ENCODE peak calls at places on chromosome X, in nine cellular contexts. One of them, this sample, is unnamed.

GRCh38 chrX:23554304-23554703 is 113.0 kb upstream of the PRDX4 start:
- DNase-seq in K562: peak; percentile 8
- DNase-seq in HepG2: peak; percentile 6
- DNase-seq in A549: peak; percentile 4
- DNase-seq in GM12878: no peak
- DNase-seq in HCT116: peak; percentile 22
- DNase-seq in HL-60: no peak
- DNase-seq in Panc1: peak; percentile 15
- DNase-seq in SK-N-SH: peak; percentile 10
- DNase-seq in this sample: peak; percentile 55

GRCh38 chrX:74924449-74925209 is 623 bp downstream of the NEXMIF start:
- DNase-seq in K562: no peak
- DNase-seq in HepG2: no peak
- DNase-seq in A549: peak; percentile 12
- DNase-seq in GM12878: no peak
- DNase-seq in HCT116: no peak
- DNase-seq in HL-60: no peak
- DNase-seq in Panc1: no peak
- DNase-seq in SK-N-SH: peak; percentile 65
- DNase-seq in this sample: peak; percentile 50

GRCh38 chrX:30659421-30659820 is 6.2 kb downstream of the GK start:
- DNase-seq in K562: peak; percentile 29
- DNase-seq in HepG2: no peak
- DNase-seq in A549: peak; percentile 4
- DNase-seq in GM12878: no peak
- DNase-seq in HCT116: no peak
- DNase-seq in HL-60: peak; percentile 56
- DNase-seq in Panc1: no peak
- DNase-seq in SK-N-SH: no peak
- DNase-seq in this sample: no peak

GRCh38 chrX:123859828-123860505 is at the start of gene XIAP:
- DNase-seq in K562: peak; percentile 87
- DNase-seq in HepG2: peak; percentile 82
- DNase-seq in A549: peak; percentile 90
- DNase-seq in GM12878: peak; percentile 41
- DNase-seq in HCT116: peak; percentile 71
- DNase-seq in HL-60: peak; percentile 53
- DNase-seq in Panc1: peak; percentile 59
- DNase-seq in SK-N-SH: peak; percentile 91
- DNase-seq in this sample: peak; percentile 79

GRCh38 chrX:153470411-153471363 is at the start of gene HAUS7:
- DNase-seq in K562: peak; percentile 93
- DNase-seq in HepG2: peak; percentile 73
- DNase-seq in A549: peak; percentile 85
- DNase-seq in GM12878: peak; percentile 42
- DNase-seq in HCT116: peak; percentile 59
- DNase-seq in HL-60: peak; percentile 73
- DNase-seq in Panc1: peak; percentile 43
- DNase-seq in SK-N-SH: peak; percentile 95
- DNase-seq in this sample: peak; percentile 81

GRCh38 chrX:120680090-120680489 is 50.2 kb upstream of the C1GALT1C1 start:
- DNase-seq in K562: no peak
- DNase-seq in HepG2: no peak
- DNase-seq in A549: no peak
- DNase-seq in GM12878: no peak
- DNase-seq in HCT116: no peak
- DNase-seq in HL-60: no peak
- DNase-seq in Panc1: no peak
- DNase-seq in SK-N-SH: no peak
- DNase-seq in this sample: no peak

GRCh38 chrX:123755107-123755506 is 22.3 kb upstream of the THOC2 start:
- DNase-seq in K562: no peak
- DNase-seq in HepG2: no peak
- DNase-seq in A549: no peak
- DNase-seq in GM12878: no peak
- DNase-seq in HCT116: no peak
- DNase-seq in HL-60: no peak
- DNase-seq in Panc1: no peak
- DNase-seq in SK-N-SH: no peak
- DNase-seq in this sample: no peak

GRCh38 chrX:49040376-49040955 is 2.7 kb downstream of the TFE3 start:
- DNase-seq in K562: no peak
- DNase-seq in HepG2: no peak
- DNase-seq in A549: peak; percentile 6
- DNase-seq in GM12878: no peak
- DNase-seq in HCT116: no peak
- DNase-seq in HL-60: no peak
- DNase-seq in Panc1: no peak
- DNase-seq in SK-N-SH: no peak
- DNase-seq in this sample: peak; percentile 52

GRCh38 chrX:150990910-150991309 is 7.8 kb downstream of the HMGB3 start:
- DNase-seq in K562: no peak
- DNase-seq in HepG2: no peak
- DNase-seq in A549: no peak
- DNase-seq in GM12878: no peak
- DNase-seq in HCT116: no peak
- DNase-seq in HL-60: no peak
- DNase-seq in Panc1: no peak
- DNase-seq in SK-N-SH: no peak
- DNase-seq in this sample: no peak

GRCh38 chrX:46569621-46570020 is 3.9 kb upstream of the CHST7 start:
- DNase-seq in K562: no peak
- DNase-seq in HepG2: no peak
- DNase-seq in A549: no peak
- DNase-seq in GM12878: no peak
- DNase-seq in HCT116: no peak
- DNase-seq in HL-60: no peak
- DNase-seq in Panc1: no peak
- DNase-seq in SK-N-SH: no peak
- DNase-seq in this sample: no peak
- TF ChIP-seq REST in K562: no peak
- TF ChIP-seq REST in HepG2: no peak
- TF ChIP-seq REST in A549: no peak
- TF ChIP-seq REST in GM12878: no peak
- TF ChIP-seq REST in HCT116: no peak
- TF ChIP-seq REST in HL-60: no peak
- TF ChIP-seq REST in Panc1: no peak
- TF ChIP-seq REST in SK-N-SH: no peak
- TF ChIP-seq REST in this sample: no peak

DNA sequence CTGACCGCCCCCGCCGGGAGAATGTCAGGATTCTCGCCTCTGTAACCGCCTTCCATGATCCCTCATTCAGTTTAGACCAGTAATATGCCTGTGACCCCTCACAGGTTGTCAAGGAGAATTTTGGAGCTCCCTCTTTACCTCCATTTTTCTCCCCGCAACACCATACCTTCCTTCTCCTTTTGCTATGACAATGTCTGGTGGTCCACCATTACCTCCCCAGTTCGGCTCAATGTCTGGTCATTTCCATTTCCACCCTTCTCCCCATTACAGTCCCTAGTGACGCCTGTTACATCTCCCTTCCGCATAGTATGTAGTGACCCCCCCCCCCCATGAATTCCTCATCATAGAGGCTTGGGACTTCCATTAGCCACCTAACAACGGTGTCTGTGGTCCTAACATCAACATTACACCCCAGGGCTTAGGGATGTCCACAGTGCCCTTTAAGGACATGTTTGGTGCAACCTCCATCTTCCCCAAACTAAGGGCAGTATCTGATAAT is 697 bp downstream of the ARAF start:
- DNase-seq in K562: no peak
- DNase-seq in HepG2: no peak
- DNase-seq in A549: no peak
- DNase-seq in GM12878: no peak
- DNase-seq in HCT116: no peak
- DNase-seq in HL-60: no peak
- DNase-seq in Panc1: no peak
- DNase-seq in SK-N-SH: no peak
- DNase-seq in this sample: no peak
- H3K4me3 ChIP-seq in K562: peak overlapping the region; percentile 56
- H3K4me3 ChIP-seq in HepG2: peak overlapping the region; percentile 60
- H3K4me3 ChIP-seq in A549: peak overlapping the region; percentile 95
- H3K4me3 ChIP-seq in GM12878: peak overlapping the region; percentile 70
- H3K4me3 ChIP-seq in HCT116: peak overlapping the region; percentile 79
- H3K4me3 ChIP-seq in HL-60: peak overlapping the region; percentile 62
- H3K4me3 ChIP-seq in Panc1: peak overlapping the region; percentile 75
- H3K4me3 ChIP-seq in SK-N-SH: peak overlapping the region; percentile 65
- H3K4me3 ChIP-seq in this sample: peak overlapping the region; percentile 73

GRCh38 chrX:86171366-86171765 is 23.1 kb downstream of the DACH2 start:
- DNase-seq in K562: no peak
- DNase-seq in HepG2: peak; percentile 35
- DNase-seq in A549: no peak
- DNase-seq in GM12878: no peak
- DNase-seq in HCT116: no peak
- DNase-seq in HL-60: no peak
- DNase-seq in Panc1: peak; percentile 5
- DNase-seq in SK-N-SH: peak; percentile 4
- DNase-seq in this sample: peak; percentile 69
- TF ChIP-seq REST in K562: no peak
- TF ChIP-seq REST in HepG2: no peak
- TF ChIP-seq REST in A549: no peak
- TF ChIP-seq REST in GM12878: no peak
- TF ChIP-seq REST in HCT116: no peak
- TF ChIP-seq REST in HL-60: no peak
- TF ChIP-seq REST in Panc1: no peak
- TF ChIP-seq REST in SK-N-SH: no peak
- TF ChIP-seq REST in this sample: no peak

DNA sequence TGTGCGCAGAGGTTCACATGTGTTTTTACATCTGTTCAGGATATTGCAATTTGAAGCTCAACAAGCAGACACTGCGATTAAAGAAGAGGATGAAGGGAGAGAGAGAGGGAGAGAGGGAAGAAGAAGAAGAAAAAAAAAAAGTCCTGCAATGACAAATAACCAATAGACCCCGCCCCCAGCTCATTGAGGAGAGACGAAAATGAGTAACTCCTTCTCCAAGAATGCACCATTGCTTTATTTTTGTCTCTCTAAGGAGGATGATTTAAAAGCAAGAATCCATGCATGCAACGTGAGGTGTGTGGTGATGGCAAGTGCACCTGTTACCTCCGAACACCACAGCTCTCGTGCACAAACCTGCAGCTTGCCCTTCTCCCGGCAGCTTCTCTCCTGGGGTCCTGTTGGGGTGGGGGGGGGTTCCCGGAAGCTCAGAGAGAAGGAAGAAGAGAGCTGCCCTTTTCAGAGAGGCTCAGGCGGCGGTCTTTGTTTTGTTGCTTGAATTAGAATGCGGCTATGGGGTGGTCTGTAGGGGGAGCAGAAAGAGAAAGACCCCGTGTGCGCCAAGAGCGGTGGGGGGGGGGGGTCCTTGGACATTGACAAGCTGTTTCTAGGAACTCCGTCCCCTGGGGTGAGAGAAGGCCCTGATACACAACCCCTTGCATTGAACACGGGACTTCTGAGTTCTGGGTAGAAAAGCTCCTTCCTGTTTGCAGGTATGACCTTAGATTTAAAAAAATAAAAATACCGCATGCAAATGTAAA is 100.7 kb downstream of the CRLF2 start:
- DNase-seq in K562: no peak
- DNase-seq in HepG2: no peak
- DNase-seq in A549: no peak
- DNase-seq in GM12878: no peak
- DNase-seq in HCT116: no peak
- DNase-seq in HL-60: no peak
- DNase-seq in Panc1: no peak
- DNase-seq in SK-N-SH: no peak
- DNase-seq in this sample: peak; percentile 85
- H3K4me3 ChIP-seq in K562: no peak overlapping the region
- H3K4me3 ChIP-seq in HepG2: no peak overlapping the region
- H3K4me3 ChIP-seq in A549: no peak overlapping the region
- H3K4me3 ChIP-seq in GM12878: no peak overlapping the region
- H3K4me3 ChIP-seq in HCT116: no peak overlapping the region
- H3K4me3 ChIP-seq in HL-60: no peak overlapping the region
- H3K4me3 ChIP-seq in Panc1: no peak overlapping the region
- H3K4me3 ChIP-seq in SK-N-SH: no peak overlapping the region
- H3K4me3 ChIP-seq in this sample: peak overlapping the region; percentile 40

GRCh38 chrX:46687619-46688018 is 71.3 kb downstream of the SLC9A7 start:
- DNase-seq in K562: no peak
- DNase-seq in HepG2: no peak
- DNase-seq in A549: no peak
- DNase-seq in GM12878: no peak
- DNase-seq in HCT116: no peak
- DNase-seq in HL-60: no peak
- DNase-seq in Panc1: no peak
- DNase-seq in SK-N-SH: no peak
- DNase-seq in this sample: no peak

GRCh38 chrX:46681849-46682248 is 77.1 kb downstream of the SLC9A7 start:
- DNase-seq in K562: no peak
- DNase-seq in HepG2: no peak
- DNase-seq in A549: no peak
- DNase-seq in GM12878: no peak
- DNase-seq in HCT116: no peak
- DNase-seq in HL-60: no peak
- DNase-seq in Panc1: no peak
- DNase-seq in SK-N-SH: no peak
- DNase-seq in this sample: no peak

GRCh38 chrX:46690818-46691217 is 68.1 kb downstream of the SLC9A7 start:
- DNase-seq in K562: no peak
- DNase-seq in HepG2: no peak
- DNase-seq in A549: no peak
- DNase-seq in GM12878: no peak
- DNase-seq in HCT116: no peak
- DNase-seq in HL-60: no peak
- DNase-seq in Panc1: no peak
- DNase-seq in SK-N-SH: no peak
- DNase-seq in this sample: no peak

GRCh38 chrX:46683023-46683422 is 75.9 kb downstream of the SLC9A7 start:
- DNase-seq in K562: no peak
- DNase-seq in HepG2: peak; percentile 0
- DNase-seq in A549: no peak
- DNase-seq in GM12878: no peak
- DNase-seq in HCT116: no peak
- DNase-seq in HL-60: no peak
- DNase-seq in Panc1: no peak
- DNase-seq in SK-N-SH: no peak
- DNase-seq in this sample: peak; percentile 50

DNA sequence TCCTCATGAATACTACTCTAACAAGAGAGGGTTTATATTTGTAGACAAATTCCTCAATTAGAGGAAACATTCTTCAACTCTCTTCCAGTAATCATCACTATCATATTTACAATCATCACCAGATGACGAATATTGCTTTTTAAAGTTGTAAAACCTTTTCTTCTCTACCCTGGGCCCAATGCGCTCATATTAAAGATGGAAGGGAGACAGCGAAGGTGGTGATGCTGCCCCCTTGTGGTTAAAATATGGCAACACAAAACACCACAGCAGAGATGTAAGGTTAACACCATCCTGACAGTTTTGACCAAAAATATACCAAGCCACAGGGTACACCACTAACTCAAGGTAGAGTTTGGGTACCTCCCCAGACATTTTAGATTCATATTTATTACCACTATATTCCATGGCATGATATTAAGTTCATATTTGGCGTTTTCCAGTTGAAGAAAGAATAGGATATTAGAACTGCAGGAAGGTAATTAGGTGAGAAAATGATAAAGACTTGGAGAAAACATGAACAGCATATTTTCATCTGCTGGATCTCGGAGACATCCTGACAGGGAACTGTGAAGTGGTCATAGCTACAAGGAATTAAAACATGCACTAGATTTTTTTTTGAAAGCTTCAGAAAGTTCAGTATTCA is 72.8 kb downstream of the SLC9A7 start:
- DNase-seq in K562: peak; percentile 37
- DNase-seq in HepG2: peak; percentile 11
- DNase-seq in A549: no peak
- DNase-seq in GM12878: no peak
- DNase-seq in HCT116: peak; percentile 12
- DNase-seq in HL-60: no peak
- DNase-seq in Panc1: no peak
- DNase-seq in SK-N-SH: peak; percentile 41
- DNase-seq in this sample: peak; percentile 55
- TF ChIP-seq REST in K562: no peak
- TF ChIP-seq REST in HepG2: no peak
- TF ChIP-seq REST in A549: no peak
- TF ChIP-seq REST in GM12878: no peak
- TF ChIP-seq REST in HCT116: no peak
- TF ChIP-seq REST in HL-60: no peak
- TF ChIP-seq REST in Panc1: no peak
- TF ChIP-seq REST in SK-N-SH: no peak
- TF ChIP-seq REST in this sample: no peak